ENCODE peak calls at places on chromosomes 2 and 18, in four cellular contexts. X is A549, W is HepG2, V is IMR-90. S is an unnamed sample.

GRCh38 chr18:67417864-67418523 is 98.5 kb downstream of the DSEL start:
- DNase-seq in X (peak), W (peak), V (peak), S (peak)

GRCh38 chr2:118386636-118387302 is 298.5 kb downstream of the INSIG2 start:
- DNase-seq in W (no peak), X (peak), V (peak), S (no peak)

GRCh38 chr2:104864751-104865470 is 11.0 kb downstream of the POU3F3 start:
- DNase-seq in W (no peak), V (no peak), X (no peak), S (no peak)

GRCh38 chr2:27681844-27682243 is 18.2 kb downstream of the SLC4A1AP start:
- DNase-seq in W (peak), X (no peak), V (peak), S (no peak)

GRCh38 chr18:52554180-52554579 is 214.2 kb downstream of the DCC start:
- DNase-seq in X (no peak), W (no peak), V (no peak), S (no peak)

GRCh38 chr2:15965564-15966019 is 25.2 kb downstream of the MYCN start:
- DNase-seq in X (no peak), W (no peak), V (no peak), S (no peak)

GRCh38 chr2:204863351-204863750 is 318.1 kb downstream of the PARD3B start:
- DNase-seq in V (peak), W (no peak), X (no peak), S (no peak)

GRCh38 chr18:43671431-43671830 is 394.1 kb upstream of the SYT4 start:
- DNase-seq in V (peak), W (no peak), X (no peak), S (no peak)

GRCh38 chr18:22939649-22940048 is 6.5 kb downstream of the RBBP8 start:
- DNase-seq in X (no peak), V (no peak), W (no peak), S (no peak)

GRCh38 chr2:170878061-170878460 is 51.0 kb upstream of the GORASP2 start:
- DNase-seq in W (no peak), X (no peak), V (peak), S (no peak)

GRCh38 chr18:72652990-72653593 is 109.0 kb upstream of the CBLN2 start:
- DNase-seq in W (peak), X (peak), V (no peak), S (peak)

GRCh38 chr2:873651-874580 is 76.7 kb upstream of the SNTG2 start:
- DNase-seq in X (no peak), W (no peak), V (no peak), S (no peak)

GRCh38 chr18:79485788-79486355 is 90.1 kb downstream of the NFATC1 start:
- DNase-seq in W (no peak), V (peak), X (no peak), S (no peak)

GRCh38 chr2:240598311-240598911 is 11.9 kb downstream of the CAPN10 start:
- DNase-seq in W (no peak), X (no peak), V (no peak), S (no peak)

GRCh38 chr2:208250401-208250800 is 4.5 kb downstream of the IDH1 start:
- DNase-seq in X (no peak), W (no peak), V (peak), S (no peak)

GRCh38 chr2:207111757-207112156 is 54.0 kb downstream of the KLF7 start:
- DNase-seq in X (no peak), V (no peak), W (no peak), S (no peak)

GRCh38 chr2:169225233-169225750 is 137.0 kb downstream of the LRP2 start:
- DNase-seq in W (no peak), X (no peak), V (no peak), S (no peak)

GRCh38 chr2:241822264-241822623 is 13.3 kb downstream of the NEU4 start:
- DNase-seq in X (no peak), V (no peak), W (no peak), S (no peak)

GRCh38 chr2:222756951-222757645 is 85.6 kb downstream of the MOGAT1 start:
- DNase-seq in V (peak), X (peak), W (no peak), S (no peak)

GRCh38 chr2:187165936-187166335 is 282.1 kb downstream of the CALCRL start:
- DNase-seq in W (no peak), X (no peak), V (no peak), S (no peak)

GRCh38 chr2:96291751-96292150 is 13.6 kb downstream of the SNRNP200 start:
- DNase-seq in X (no peak), V (no peak), W (no peak), S (no peak)

GRCh38 chr18:5488844-5489243 is 55.0 kb downstream of the EPB41L3 start:
- DNase-seq in V (no peak), W (peak), X (no peak), S (no peak)

GRCh38 chr18:59354731-59355130 is 4.3 kb downstream of the LMAN1 start:
- DNase-seq in X (no peak), W (no peak), V (no peak), S (no peak)

GRCh38 chr2:85972355-85972754 is 83.6 kb upstream of the ST3GAL5 start:
- DNase-seq in X (no peak), W (no peak), V (no peak), S (no peak)

GRCh38 chr2:98479959-98480524 is 35.4 kb downstream of the INPP4A start:
- DNase-seq in V (peak), X (no peak), W (no peak), S (no peak)

GRCh38 chr2:232260075-232260474 is 118.5 kb upstream of the ALPP start:
- DNase-seq in V (peak), W (no peak), X (no peak), S (no peak)

GRCh38 chr2:200796561-200796960 is 15.1 kb upstream of the BZW1 start:
- DNase-seq in X (no peak), W (no peak), V (no peak), S (no peak)

GRCh38 chr2:15117409-15118030 is 443.6 kb downstream of the NBAS start:
- DNase-seq in V (no peak), X (no peak), W (no peak), S (no peak)

GRCh38 chr2:176675557-176676256 is 406.5 kb downstream of the MTX2 start:
- DNase-seq in X (no peak), W (no peak), V (no peak), S (no peak)

GRCh38 chr2:70627499-70627898 is 73.9 kb upstream of the TGFA start:
- DNase-seq in W (peak), V (no peak), X (no peak), S (peak)
- TF ChIP-seq MAZ in W (no peak), V (no peak), X (no peak), S (no peak)

GRCh38 chr2:197800091-197800490 is 4.3 kb upstream of the PLCL1 start:
- DNase-seq in W (no peak), V (no peak), X (no peak), S (no peak)

GRCh38 chr2:197805598-197806316 is 1.4 kb downstream of the PLCL1 start:
- DNase-seq in V (no peak), X (no peak), W (no peak), S (peak)

GRCh38 chr2:197804049-197804757 is at the start of gene PLCL1:
- DNase-seq in X (peak), W (peak), V (peak), S (peak)

GRCh38 chr2:197804758-197805597 is 585 bp downstream of the PLCL1 start:
- DNase-seq in V (peak), W (no peak), X (no peak), S (peak)

DNA sequence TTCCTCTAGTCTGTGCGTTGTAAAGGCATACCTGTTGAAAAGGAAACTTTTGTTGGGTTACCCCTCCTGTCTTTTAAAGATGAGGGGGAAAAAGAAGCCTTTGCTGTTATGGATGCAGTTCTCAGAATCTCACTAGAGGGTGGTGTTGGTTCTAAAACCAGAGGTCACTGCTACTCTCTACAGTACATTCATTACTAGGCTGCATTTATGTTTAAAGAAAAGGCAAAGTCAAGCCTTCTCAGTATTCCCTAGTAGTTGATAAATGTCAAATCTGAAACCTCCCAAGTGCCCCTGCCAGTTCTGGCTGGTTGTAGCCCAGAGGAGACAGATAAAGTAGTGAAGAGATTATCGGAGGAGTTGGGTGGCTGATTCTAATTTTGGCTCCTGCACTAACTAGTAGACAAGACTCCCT is 1.4 kb upstream of the PLCL1 start:
- DNase-seq in V (peak), W (peak), X (peak), S (peak)
- TF ChIP-seq MAZ in V (no peak), W (no peak), X (no peak), S (no peak)

GRCh38 chr2:62423883-62424458 is 82.0 kb downstream of the TMEM17 start:
- DNase-seq in V (no peak), W (no peak), X (no peak), S (no peak)

GRCh38 chr2:62427146-62427545 is 78.8 kb downstream of the TMEM17 start:
- DNase-seq in X (no peak), W (no peak), V (no peak), S (no peak)

GRCh38 chr2:62426005-62426912 is 79.7 kb downstream of the TMEM17 start:
- DNase-seq in V (no peak), W (no peak), X (no peak), S (no peak)

GRCh38 chr2:62424899-62425298 is 81.1 kb downstream of the TMEM17 start:
- DNase-seq in V (no peak), X (no peak), W (no peak), S (no peak)

DNA sequence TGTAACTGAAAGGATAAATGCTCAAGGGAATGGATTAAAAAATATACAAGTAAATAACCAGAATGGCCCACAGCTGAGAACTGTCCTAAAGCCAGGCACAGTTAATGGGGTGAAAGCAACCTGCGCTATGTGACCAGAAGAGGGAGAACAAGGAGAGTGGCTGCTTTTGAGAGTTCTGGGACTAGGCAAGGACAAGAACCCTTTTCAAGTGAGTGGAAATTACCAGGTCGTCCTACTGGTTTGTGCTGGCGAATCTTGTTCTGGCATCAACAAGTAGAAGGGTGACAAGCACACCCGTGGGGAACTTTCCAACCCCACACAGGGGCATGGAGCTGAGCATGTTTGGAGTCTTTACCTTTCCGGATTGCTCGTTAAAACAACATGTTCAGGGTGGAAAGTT is 82.8 kb downstream of the TMEM17 start:
- DNase-seq in V (peak), W (peak), X (no peak), S (peak)
- TF ChIP-seq MAZ in V (no peak), W (no peak), X (no peak), S (no peak)

GRCh38 chr2:24818721-24819167 is 25.5 kb downstream of the CENPO start:
- DNase-seq in W (no peak), V (peak), X (no peak), S (no peak)

GRCh38 chr2:24816404-24816803 is 23.2 kb downstream of the CENPO start:
- DNase-seq in X (no peak), V (no peak), W (no peak), S (no peak)

GRCh38 chr2:24814498-24814897 is 21.3 kb downstream of the CENPO start:
- DNase-seq in W (no peak), X (no peak), V (no peak), S (no peak)

GRCh38 chr2:24815171-24815570 is 21.9 kb downstream of the CENPO start:
- DNase-seq in X (no peak), W (no peak), V (no peak), S (no peak)

GRCh38 chr2:24816884-24817283 is 23.7 kb downstream of the CENPO start:
- DNase-seq in W (no peak), V (peak), X (no peak), S (peak)
- TF ChIP-seq MAZ in W (no peak), V (no peak), X (no peak), S (no peak)

GRCh38 chr2:61423714-61424113 is 47.2 kb downstream of the USP34 start:
- DNase-seq in W (peak), V (peak), X (no peak), S (no peak)
- TF ChIP-seq MAZ in W (no peak), V (no peak), X (no peak), S (no peak)